ENCODE peak calls at places on chromosomes 12 and 14, in ten cellular contexts. N is stimulated activated CD4-positive, alpha-beta T cell treated with anti-CD3 and anti-CD28 coated beads, Interleukin-15, amount 100 ng/mL, for 24 hours; X is aorta; U is fibroblast of lung; G is NCI-H1694; P is substantia nigra; E is SW480; H is left lung; I is fibroblast of mammary gland; D is NCI-H510A treated with DMSO at 0.1 percent for 48 hours. W is an unnamed sample.

GRCh38 chr14:100106260-100106659 is 41.0 kb downstream of the EVL start:
- DNase-seq in N (peak), X (no peak), U (no peak), G (no peak), P (no peak), E (no peak), H (no peak), I (no peak), D (no peak), W (no peak)

GRCh38 chr12:30853561-30854133 is 72.9 kb upstream of the TSPAN11 start:
- DNase-seq in N (no peak), X (no peak), U (no peak), G (no peak), P (no peak), E (no peak), H (peak), I (no peak), D (no peak), W (peak)

GRCh38 chr14:47917344-47917954 is 242.0 kb upstream of the MDGA2 start:
- DNase-seq in N (peak), X (no peak), U (peak), G (peak), P (no peak), E (peak), H (no peak), I (peak), D (peak), W (no peak)

GRCh38 chr12:65891219-65891618 is 66.9 kb downstream of the HMGA2 start:
- DNase-seq in N (no peak), X (no peak), U (peak), G (no peak), P (no peak), E (no peak), H (no peak), I (peak), D (no peak), W (no peak)

GRCh38 chr14:85058170-85058569 is 471.8 kb upstream of the FLRT2 start:
- DNase-seq in N (no peak), X (no peak), U (peak), G (no peak), P (no peak), E (no peak), H (no peak), I (peak), D (no peak), W (no peak)

GRCh38 chr14:89641495-89642162 is 224.6 kb upstream of the FOXN3 start:
- DNase-seq in N (peak), X (no peak), U (no peak), G (no peak), P (no peak), E (no peak), H (no peak), I (no peak), D (peak), W (no peak)

GRCh38 chr12:32501835-32502333 is 102.5 kb downstream of the FGD4 start:
- DNase-seq in N (no peak), X (no peak), U (peak), G (peak), P (no peak), E (peak), H (no peak), I (peak), D (peak), W (no peak)

GRCh38 chr14:94227029-94227428 is 52.9 kb downstream of the PPP4R4 start:
- DNase-seq in N (no peak), X (no peak), U (peak), G (no peak), P (no peak), E (no peak), H (no peak), I (peak), D (no peak), W (no peak)

GRCh38 chr12:89951050-89951693 is 242.5 kb upstream of the ATP2B1 start:
- DNase-seq in N (no peak), X (no peak), U (peak), G (no peak), P (no peak), E (peak), H (no peak), I (peak), D (no peak), W (no peak)

GRCh38 chr12:115543269-115543668 is 734.2 kb downstream of the MED13L start:
- DNase-seq in N (no peak), X (no peak), U (peak), G (no peak), P (no peak), E (peak), H (no peak), I (peak), D (no peak), W (no peak)

GRCh38 chr14:32813401-32813800 is 125.3 kb upstream of the NPAS3 start:
- DNase-seq in N (no peak), X (no peak), U (peak), G (no peak), P (no peak), E (no peak), H (no peak), I (no peak), D (no peak), W (no peak)